ENCODE peak calls at places on chromosome 12, in six cellular contexts. One of them, this sample, is unnamed.

GRCh38 chr12:25852792-25853191 is 105.7 kb upstream of the RASSF8 start:
- DNase-seq in neuronal stem cell: no peak
- DNase-seq in H9: no peak
- DNase-seq in trophoblast cell: no peak
- DNase-seq in IMR-90: peak; percentile 95
- DNase-seq in mesenchymal stem cell: peak; percentile 89
- DNase-seq in this sample: no peak

GRCh38 chr12:11946161-11946560 is 124.6 kb upstream of the BCL2L14 start:
- DNase-seq in neuronal stem cell: no peak
- DNase-seq in H9: no peak
- DNase-seq in trophoblast cell: no peak
- DNase-seq in IMR-90: no peak
- DNase-seq in mesenchymal stem cell: no peak
- DNase-seq in this sample: no peak

GRCh38 chr12:115963030-115963480 is 314.4 kb downstream of the MED13L start:
- DNase-seq in neuronal stem cell: no peak
- DNase-seq in H9: no peak
- DNase-seq in trophoblast cell: peak; percentile 52
- DNase-seq in IMR-90: peak; percentile 78
- DNase-seq in mesenchymal stem cell: peak; percentile 84
- DNase-seq in this sample: no peak

GRCh38 chr12:117080707-117081141 is 18.5 kb downstream of the TESC start:
- DNase-seq in neuronal stem cell: no peak
- DNase-seq in H9: no peak
- DNase-seq in trophoblast cell: no peak
- DNase-seq in IMR-90: no peak
- DNase-seq in mesenchymal stem cell: no peak
- DNase-seq in this sample: no peak

GRCh38 chr12:82625523-82625922 is 61.2 kb upstream of the TMTC2 start:
- DNase-seq in neuronal stem cell: peak; percentile 27
- DNase-seq in H9: no peak
- DNase-seq in trophoblast cell: no peak
- DNase-seq in IMR-90: no peak
- DNase-seq in mesenchymal stem cell: no peak
- DNase-seq in this sample: peak; percentile 3

GRCh38 chr12:122148657-122149056 is 25.4 kb downstream of the IL31 start:
- DNase-seq in neuronal stem cell: no peak
- DNase-seq in H9: no peak
- DNase-seq in trophoblast cell: peak; percentile 0
- DNase-seq in IMR-90: peak; percentile 86
- DNase-seq in mesenchymal stem cell: no peak
- DNase-seq in this sample: no peak

GRCh38 chr12:126784328-126784921 is 1482.5 kb upstream of the TMEM132C start:
- DNase-seq in neuronal stem cell: peak; percentile 11
- DNase-seq in H9: peak; percentile 86
- DNase-seq in trophoblast cell: peak; percentile 49
- DNase-seq in IMR-90: no peak
- DNase-seq in mesenchymal stem cell: no peak
- DNase-seq in this sample: peak; percentile 86

GRCh38 chr12:41032386-41032785 is 155.7 kb upstream of the PDZRN4 start:
- DNase-seq in neuronal stem cell: no peak
- DNase-seq in H9: no peak
- DNase-seq in trophoblast cell: peak; percentile 50
- DNase-seq in IMR-90: no peak
- DNase-seq in mesenchymal stem cell: no peak
- DNase-seq in this sample: no peak

GRCh38 chr12:15966426-15966825 is 55.3 kb downstream of the DERA start:
- DNase-seq in neuronal stem cell: no peak
- DNase-seq in H9: no peak
- DNase-seq in trophoblast cell: no peak
- DNase-seq in IMR-90: peak; percentile 47
- DNase-seq in mesenchymal stem cell: peak; percentile 39
- DNase-seq in this sample: peak; percentile 19

GRCh38 chr12:131929530-131930456 is 717 bp downstream of the PUS1 start:
- DNase-seq in neuronal stem cell: no peak
- DNase-seq in H9: peak; percentile 53
- DNase-seq in trophoblast cell: peak; percentile 25
- DNase-seq in IMR-90: peak; percentile 10
- DNase-seq in mesenchymal stem cell: peak; percentile 46
- DNase-seq in this sample: peak; percentile 42

GRCh38 chr12:121237415-121237814 is 27.5 kb downstream of the P2RX4 start:
- DNase-seq in neuronal stem cell: no peak
- DNase-seq in H9: no peak
- DNase-seq in trophoblast cell: no peak
- DNase-seq in IMR-90: no peak
- DNase-seq in mesenchymal stem cell: no peak
- DNase-seq in this sample: no peak

GRCh38 chr12:45518516-45519235 is 210.8 kb upstream of the ARID2 start:
- DNase-seq in neuronal stem cell: no peak
- DNase-seq in H9: no peak
- DNase-seq in trophoblast cell: no peak
- DNase-seq in IMR-90: no peak
- DNase-seq in mesenchymal stem cell: no peak
- DNase-seq in this sample: no peak

GRCh38 chr12:68334136-68334535 is 2.0 kb upstream of the MDM1 start:
- DNase-seq in neuronal stem cell: no peak
- DNase-seq in H9: peak; percentile 51
- DNase-seq in trophoblast cell: no peak
- DNase-seq in IMR-90: no peak
- DNase-seq in mesenchymal stem cell: no peak
- DNase-seq in this sample: peak; percentile 43

GRCh38 chr12:6540181-6540877 is 6.0 kb downstream of the GAPDH start:
- DNase-seq in neuronal stem cell: no peak
- DNase-seq in H9: peak; percentile 98
- DNase-seq in trophoblast cell: peak; percentile 69
- DNase-seq in IMR-90: peak; percentile 93
- DNase-seq in mesenchymal stem cell: peak; percentile 95
- DNase-seq in this sample: peak; percentile 97

GRCh38 chr12:21697829-21698630 is 40.4 kb upstream of the LDHB start:
- DNase-seq in neuronal stem cell: peak; percentile 31
- DNase-seq in H9: no peak
- DNase-seq in trophoblast cell: peak; percentile 61
- DNase-seq in IMR-90: peak; percentile 48
- DNase-seq in mesenchymal stem cell: peak; percentile 43
- DNase-seq in this sample: peak; percentile 22
- H3K4me2 ChIP-seq in neuronal stem cell: no peak overlapping the region
- H3K4me2 ChIP-seq in H9: no peak overlapping the region
- H3K4me2 ChIP-seq in trophoblast cell: no peak overlapping the region
- H3K4me2 ChIP-seq in IMR-90: peak overlapping the region; percentile 50
- H3K4me2 ChIP-seq in mesenchymal stem cell: no peak overlapping the region
- H3K4me2 ChIP-seq in this sample: no peak overlapping the region

DNA sequence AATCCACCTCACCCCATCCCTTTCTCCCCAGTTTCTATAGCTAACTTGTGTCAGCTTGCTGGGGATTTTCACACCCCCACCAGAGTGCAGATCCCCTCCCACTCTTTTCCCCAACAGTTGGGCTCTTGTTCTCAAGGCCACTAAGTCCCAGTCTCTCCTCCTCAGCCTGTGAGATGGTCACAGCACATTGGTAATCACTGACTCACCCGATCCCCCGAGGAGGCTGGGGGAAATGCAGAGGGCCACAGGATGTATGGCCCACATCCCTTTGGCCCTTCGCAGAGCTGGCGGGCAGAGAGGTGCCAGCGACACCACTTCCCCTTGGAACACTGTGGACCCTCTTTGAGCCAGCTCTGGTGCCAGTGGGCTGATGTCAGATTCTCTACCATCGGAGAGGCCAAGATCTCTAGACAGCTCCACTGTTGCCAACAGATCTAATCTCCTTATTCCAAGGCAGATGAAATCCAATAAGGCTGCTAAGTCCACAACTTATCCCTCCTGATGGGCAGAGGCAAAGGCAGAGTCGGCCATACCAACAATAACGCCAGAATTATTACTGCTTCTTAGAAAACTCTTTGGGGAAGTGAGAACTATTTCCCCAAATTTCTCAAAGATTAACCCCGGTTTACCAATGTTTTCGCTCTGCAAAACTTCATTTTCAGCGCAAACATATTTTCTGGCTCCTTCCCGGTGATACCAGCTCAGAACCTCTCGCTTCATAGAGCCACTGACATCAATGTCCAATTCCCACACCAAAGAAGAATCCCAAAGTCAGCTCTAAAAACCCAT is 1.5 kb downstream of the FMNL3 start:
- DNase-seq in neuronal stem cell: no peak
- DNase-seq in H9: peak; percentile 64
- DNase-seq in trophoblast cell: peak; percentile 35
- DNase-seq in IMR-90: peak; percentile 84
- DNase-seq in mesenchymal stem cell: peak; percentile 87
- DNase-seq in this sample: peak; percentile 82
- H3K4ac ChIP-seq in neuronal stem cell: no peak overlapping the region
- H3K4ac ChIP-seq in H9: no peak overlapping the region
- H3K4ac ChIP-seq in trophoblast cell: no peak overlapping the region
- H3K4ac ChIP-seq in IMR-90: peak overlapping the region; percentile 89
- H3K4ac ChIP-seq in mesenchymal stem cell: peak overlapping the region; percentile 57
- H3K4ac ChIP-seq in this sample: no peak overlapping the region

GRCh38 chr12:4648499-4649357 is at the start of the genes AKAP3 and NDUFA9:
- DNase-seq in neuronal stem cell: peak; percentile 73
- DNase-seq in H9: peak; percentile 91
- DNase-seq in trophoblast cell: peak; percentile 86
- DNase-seq in IMR-90: peak; percentile 83
- DNase-seq in mesenchymal stem cell: peak; percentile 88
- DNase-seq in this sample: peak; percentile 93

GRCh38 chr12:4645023-4645422 is 3.8 kb downstream of the AKAP3 start:
- DNase-seq in neuronal stem cell: no peak
- DNase-seq in H9: no peak
- DNase-seq in trophoblast cell: no peak
- DNase-seq in IMR-90: no peak
- DNase-seq in mesenchymal stem cell: peak; percentile 6
- DNase-seq in this sample: peak; percentile 43

GRCh38 chr12:4653257-4653656 is 4.3 kb downstream of the NDUFA9 start:
- DNase-seq in neuronal stem cell: no peak
- DNase-seq in H9: no peak
- DNase-seq in trophoblast cell: no peak
- DNase-seq in IMR-90: no peak
- DNase-seq in mesenchymal stem cell: peak; percentile 5
- DNase-seq in this sample: peak; percentile 5

GRCh38 chr12:4648099-4648498 is 752 bp downstream of the AKAP3 start:
- DNase-seq in neuronal stem cell: no peak
- DNase-seq in H9: no peak
- DNase-seq in trophoblast cell: peak; percentile 22
- DNase-seq in IMR-90: no peak
- DNase-seq in mesenchymal stem cell: peak; percentile 24
- DNase-seq in this sample: no peak

DNA sequence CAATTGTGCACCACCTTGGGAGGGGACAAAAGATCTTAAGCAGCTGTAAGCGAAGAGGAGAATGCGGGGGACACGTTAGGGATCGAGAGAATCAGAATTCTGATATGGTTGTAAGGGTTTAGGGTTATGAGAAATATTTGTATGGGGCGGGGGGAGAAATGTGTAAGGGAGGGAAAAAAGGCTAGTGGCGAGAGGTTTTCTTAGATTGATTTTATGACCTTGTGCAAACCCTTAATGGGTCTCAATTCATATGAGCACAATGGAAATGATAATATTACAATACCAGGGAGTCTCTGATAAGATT is 396 bp downstream of the NDUFA9 start:
- DNase-seq in neuronal stem cell: no peak
- DNase-seq in H9: no peak
- DNase-seq in trophoblast cell: no peak
- DNase-seq in IMR-90: no peak
- DNase-seq in mesenchymal stem cell: no peak
- DNase-seq in this sample: no peak
- H4K8ac ChIP-seq in neuronal stem cell: no peak overlapping the region
- H4K8ac ChIP-seq in H9: no peak overlapping the region
- H4K8ac ChIP-seq in trophoblast cell: peak overlapping the region; percentile 97
- H4K8ac ChIP-seq in IMR-90: peak overlapping the region; percentile 83
- H4K8ac ChIP-seq in mesenchymal stem cell: peak overlapping the region; percentile 98
- H4K8ac ChIP-seq in this sample: no peak overlapping the region

DNA sequence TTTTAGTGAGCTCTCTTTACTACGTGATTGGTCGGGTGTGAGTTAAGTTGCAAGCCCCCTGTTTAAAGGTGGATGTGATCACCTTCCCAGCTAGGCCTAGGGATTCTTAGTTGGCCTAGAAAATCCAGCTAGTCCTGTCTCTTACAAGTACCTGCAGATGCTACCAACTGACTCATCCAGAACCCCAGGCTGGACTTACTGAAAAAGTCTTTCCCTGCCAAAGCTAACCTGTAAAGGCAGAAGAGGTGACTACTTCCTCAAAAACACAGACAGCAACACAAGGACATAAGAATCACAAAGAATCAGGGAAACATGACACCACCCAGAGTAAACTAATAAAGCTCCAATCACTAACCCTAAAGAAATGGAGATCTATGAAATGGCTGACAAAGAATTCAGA is 39.1 kb upstream of the HIGD1C start:
- DNase-seq in neuronal stem cell: no peak
- DNase-seq in H9: no peak
- DNase-seq in trophoblast cell: no peak
- DNase-seq in IMR-90: no peak
- DNase-seq in mesenchymal stem cell: no peak
- DNase-seq in this sample: no peak
- H3K4me2 ChIP-seq in neuronal stem cell: no peak overlapping the region
- H3K4me2 ChIP-seq in H9: no peak overlapping the region
- H3K4me2 ChIP-seq in trophoblast cell: no peak overlapping the region
- H3K4me2 ChIP-seq in IMR-90: no peak overlapping the region
- H3K4me2 ChIP-seq in mesenchymal stem cell: no peak overlapping the region
- H3K4me2 ChIP-seq in this sample: no peak overlapping the region